ENCODE peak calls at places on chromosomes 13 and 19, in five cellular contexts. M, X, C, B and O are unnamed samples.

GRCh38 chr19:56167064-56167578 is 8.7 kb upstream of the GALP start:
- DNase-seq in M (no peak), X (no peak), C (no peak), B (no peak), O (no peak)

GRCh38 chr19:35717665-35718344 is at the start of gene KMT2B:
- DNase-seq in M (no peak), X (peak; percentile 66), C (peak; percentile 96), B (peak; percentile 98), O (no peak)

GRCh38 chr13:28754698-28755545 is 36.2 kb upstream of the SLC46A3 start:
- DNase-seq in M (peak; percentile 71), X (no peak), C (no peak), B (no peak), O (peak; percentile 15)

GRCh38 chr19:54517483-54517882 is 14.9 kb downstream of the LAIR2 start:
- DNase-seq in M (peak; percentile 48), X (no peak), C (peak; percentile 50), B (peak; percentile 80), O (peak; percentile 74)

GRCh38 chr13:49996166-49996915 is 501 bp upstream of the TRIM13 start:
- DNase-seq in M (peak; percentile 93), X (no peak), C (peak; percentile 89), B (peak; percentile 95), O (peak; percentile 88)

GRCh38 chr19:27720155-27720554 is 1492.8 kb downstream of the UQCRFS1 start:
- DNase-seq in M (no peak), X (no peak), C (no peak), B (no peak), O (no peak)

GRCh38 chr13:80348750-80349149 is 7.8 kb upstream of the SPRY2 start:
- DNase-seq in M (no peak), X (no peak), C (no peak), B (no peak), O (no peak)

GRCh38 chr13:113187905-113188595 is 20.4 kb downstream of the PCID2 start:
- DNase-seq in M (no peak), X (no peak), C (no peak), B (no peak), O (no peak)

GRCh38 chr13:78404961-78405360 is 198.4 kb downstream of the POU4F1 start:
- DNase-seq in M (no peak), X (no peak), C (no peak), B (no peak), O (no peak)

GRCh38 chr13:78410847-78411246 is 192.5 kb downstream of the POU4F1 start:
- DNase-seq in M (no peak), X (no peak), C (no peak), B (no peak), O (no peak)

GRCh38 chr13:78410164-78410563 is 193.2 kb downstream of the POU4F1 start:
- DNase-seq in M (no peak), X (no peak), C (no peak), B (no peak), O (no peak)

GRCh38 chr13:78413887-78414553 is 189.3 kb downstream of the POU4F1 start:
- DNase-seq in M (no peak), X (no peak), C (no peak), B (no peak), O (no peak)

GRCh38 chr13:78409172-78409571 is 194.2 kb downstream of the POU4F1 start:
- DNase-seq in M (no peak), X (no peak), C (no peak), B (peak; percentile 52), O (no peak)
- TF ChIP-seq CTCF in M (no peak), X (no peak), C (no peak), B (peak; percentile 8), O (no peak)

DNA sequence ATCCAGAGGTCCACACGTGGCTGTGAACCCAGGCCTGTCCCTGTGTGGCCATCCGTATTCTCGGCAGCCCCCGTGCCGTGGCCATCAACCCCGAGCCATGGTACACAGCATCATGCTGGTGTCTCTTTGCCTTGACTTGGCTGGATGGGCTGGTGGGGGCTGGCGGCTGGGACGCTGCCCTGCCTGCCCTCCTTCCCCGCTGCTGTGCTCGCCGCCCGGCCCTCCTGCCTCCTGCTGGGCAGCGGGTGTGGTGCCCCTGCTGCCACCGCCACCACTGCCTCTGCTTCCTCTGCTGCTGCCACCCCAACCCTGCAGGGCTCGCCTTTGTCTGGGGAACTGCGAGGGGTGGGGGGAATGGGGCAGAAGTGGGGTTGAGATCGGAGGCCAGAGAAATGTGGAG is 19.7 kb upstream of the EHD2 start:
- DNase-seq in M (no peak), X (no peak), C (no peak), B (no peak), O (no peak)
- TF ChIP-seq CTCF in M (no peak), X (no peak), C (no peak), B (no peak), O (no peak)

DNA sequence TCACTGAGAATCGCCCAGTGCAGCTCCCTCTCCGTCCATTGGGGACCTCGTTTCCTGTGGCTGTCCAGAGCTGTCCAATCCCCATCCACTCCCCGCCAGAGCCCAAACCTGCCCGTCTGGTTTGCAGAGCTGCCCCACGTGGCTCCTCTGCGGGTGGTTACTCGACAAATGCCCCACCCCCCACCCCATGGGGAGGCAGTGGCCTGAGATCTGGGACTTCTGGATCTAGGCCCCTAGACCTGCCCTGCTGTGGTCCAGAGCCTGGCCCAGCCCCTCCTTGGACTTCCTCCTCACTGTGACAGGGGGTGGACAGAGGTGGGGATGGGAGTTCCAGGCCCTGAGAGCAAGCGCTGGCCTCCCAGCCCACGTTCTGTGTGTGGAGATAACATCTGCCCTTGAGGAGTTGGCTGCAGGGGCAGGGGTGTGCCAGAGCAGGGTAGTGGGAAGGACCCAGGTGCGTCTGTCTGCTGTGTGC is 29.1 kb downstream of the PAK4 start:
- DNase-seq in M (no peak), X (no peak), C (peak; percentile 92), B (no peak), O (no peak)
- TF ChIP-seq CTCF in M (no peak), X (no peak), C (no peak), B (no peak), O (no peak)

GRCh38 chr19:33950141-33950805 is 153.6 kb downstream of the KCTD15 start:
- DNase-seq in M (no peak), X (no peak), C (no peak), B (no peak), O (no peak)

GRCh38 chr19:33953023-33953422 is 156.4 kb downstream of the KCTD15 start:
- DNase-seq in M (no peak), X (no peak), C (no peak), B (peak; percentile 47), O (no peak)

GRCh38 chr19:33954686-33955085 is 158.0 kb downstream of the KCTD15 start:
- DNase-seq in M (no peak), X (no peak), C (no peak), B (no peak), O (no peak)

GRCh38 chr19:33956941-33957340 is 160.3 kb downstream of the KCTD15 start:
- DNase-seq in M (no peak), X (no peak), C (no peak), B (no peak), O (no peak)

DNA sequence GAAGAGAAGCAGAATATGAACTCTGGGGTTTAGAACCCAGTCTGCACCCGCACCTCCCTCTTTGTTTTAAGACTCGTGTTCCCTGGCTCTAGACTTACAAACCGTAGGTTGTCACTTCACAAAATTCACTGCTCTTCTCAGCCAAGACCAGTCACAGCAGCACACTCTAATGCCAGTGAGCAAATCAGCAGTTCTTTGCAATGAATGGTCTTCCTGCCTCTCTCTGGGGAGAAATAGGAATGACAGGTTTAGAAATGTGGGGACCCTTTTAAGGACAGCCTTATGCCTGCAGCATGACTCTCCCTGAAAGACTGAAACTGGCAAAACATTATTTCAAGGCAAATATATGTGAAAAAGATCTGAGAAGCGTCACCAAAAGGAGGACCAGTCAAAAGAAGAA is 156.9 kb downstream of the KCTD15 start:
- DNase-seq in M (no peak), X (no peak), C (no peak), B (no peak), O (no peak)
- TF ChIP-seq CTCF in M (no peak), X (no peak), C (no peak), B (no peak), O (no peak)

DNA sequence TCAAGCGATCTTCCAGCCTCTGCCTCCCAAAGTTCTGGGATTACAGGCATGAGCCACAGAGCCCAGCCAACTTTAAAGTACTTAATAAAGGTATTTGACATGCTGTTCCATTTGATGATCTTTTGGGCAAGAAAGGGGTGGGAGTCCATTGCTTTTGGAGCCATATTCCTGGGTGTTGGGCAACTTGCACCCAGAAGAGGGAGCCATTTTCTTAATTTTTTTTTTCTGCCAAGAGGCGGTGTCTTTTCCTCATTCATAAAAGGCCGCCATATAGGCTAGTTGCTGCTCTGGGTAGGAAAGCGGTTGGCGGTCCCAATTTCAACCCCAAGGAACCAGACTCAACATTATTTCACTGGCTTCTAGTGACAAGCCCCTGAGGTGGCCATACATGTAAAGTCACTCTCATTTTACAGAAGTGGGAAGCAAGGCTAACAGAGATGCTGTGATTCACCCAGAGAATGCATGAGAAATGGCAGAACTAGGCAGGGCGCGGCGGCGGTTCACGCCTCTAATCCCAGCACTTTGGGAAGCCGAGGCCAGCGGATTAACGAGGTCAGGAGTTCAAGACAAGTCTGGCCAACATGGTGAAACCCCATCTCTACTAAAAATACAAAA is 139.6 kb downstream of the CACNA1A start:
- DNase-seq in M (no peak), X (no peak), C (peak; percentile 16), B (peak; percentile 24), O (no peak)
- TF ChIP-seq CTCF in M (peak; percentile 25), X (peak; percentile 52), C (peak; percentile 61), B (peak; percentile 32), O (peak; percentile 25)

GRCh38 chr13:99008577-99008976 is 30.7 kb upstream of the DOCK9 start:
- DNase-seq in M (peak; percentile 21), X (no peak), C (no peak), B (no peak), O (no peak)
- TF ChIP-seq CTCF in M (no peak), X (no peak), C (no peak), B (no peak), O (no peak)